ENCODE peak calls at places on chromosomes 2 and 18, in six cellular contexts. One of them, this sample, is unnamed.

GRCh38 chr18:13610517-13610916 is 115.8 kb downstream of the FAM210A start:
- DNase-seq in GM12891: no peak
- DNase-seq in HepG2: no peak
- DNase-seq in K562: no peak
- DNase-seq in SK-N-SH: no peak
- DNase-seq in H1: no peak
- DNase-seq in this sample: no peak

GRCh38 chr2:18536100-18536499 is 24.4 kb downstream of the RDH14 start:
- DNase-seq in GM12891: no peak
- DNase-seq in HepG2: no peak
- DNase-seq in K562: no peak
- DNase-seq in SK-N-SH: no peak
- DNase-seq in H1: no peak
- DNase-seq in this sample: no peak

GRCh38 chr2:179558010-179558911 is 293.6 kb upstream of the SESTD1 start:
- DNase-seq in GM12891: no peak
- DNase-seq in HepG2: peak
- DNase-seq in K562: no peak
- DNase-seq in SK-N-SH: peak
- DNase-seq in H1: no peak
- DNase-seq in this sample: no peak

GRCh38 chr2:37797081-37797480 is 125.6 kb upstream of the CDC42EP3 start:
- DNase-seq in GM12891: no peak
- DNase-seq in HepG2: no peak
- DNase-seq in K562: no peak
- DNase-seq in SK-N-SH: no peak
- DNase-seq in H1: no peak
- DNase-seq in this sample: no peak

GRCh38 chr2:165544897-165545296 is 75.4 kb downstream of the CSRNP3 start:
- DNase-seq in GM12891: no peak
- DNase-seq in HepG2: no peak
- DNase-seq in K562: no peak
- DNase-seq in SK-N-SH: no peak
- DNase-seq in H1: no peak
- DNase-seq in this sample: no peak

GRCh38 chr2:166419616-166419934 is 43.8 kb upstream of the SCN9A start:
- DNase-seq in GM12891: no peak
- DNase-seq in HepG2: peak
- DNase-seq in K562: no peak
- DNase-seq in SK-N-SH: no peak
- DNase-seq in H1: no peak
- DNase-seq in this sample: no peak

GRCh38 chr2:172455121-172455515 is 27.7 kb downstream of the ITGA6 start:
- DNase-seq in GM12891: no peak
- DNase-seq in HepG2: no peak
- DNase-seq in K562: no peak
- DNase-seq in SK-N-SH: no peak
- DNase-seq in H1: no peak
- DNase-seq in this sample: no peak

GRCh38 chr18:70216788-70217187 is 11.3 kb upstream of the RTTN start:
- DNase-seq in GM12891: no peak
- DNase-seq in HepG2: no peak
- DNase-seq in K562: no peak
- DNase-seq in SK-N-SH: no peak
- DNase-seq in H1: no peak
- DNase-seq in this sample: no peak

GRCh38 chr2:19607931-19608762 is 249.7 kb upstream of the OSR1 start:
- DNase-seq in GM12891: no peak
- DNase-seq in HepG2: no peak
- DNase-seq in K562: no peak
- DNase-seq in SK-N-SH: no peak
- DNase-seq in H1: no peak
- DNase-seq in this sample: no peak

GRCh38 chr2:2270808-2271415 is 60.2 kb downstream of the MYT1L start:
- DNase-seq in GM12891: no peak
- DNase-seq in HepG2: no peak
- DNase-seq in K562: no peak
- DNase-seq in SK-N-SH: no peak
- DNase-seq in H1: no peak
- DNase-seq in this sample: no peak

GRCh38 chr2:23349508-23349907 is 35.5 kb upstream of the KLHL29 start:
- DNase-seq in GM12891: no peak
- DNase-seq in HepG2: no peak
- DNase-seq in K562: no peak
- DNase-seq in SK-N-SH: no peak
- DNase-seq in H1: no peak
- DNase-seq in this sample: no peak

GRCh38 chr18:59484796-59485328 is 125.8 kb upstream of the LMAN1 start:
- DNase-seq in GM12891: no peak
- DNase-seq in HepG2: no peak
- DNase-seq in K562: no peak
- DNase-seq in SK-N-SH: peak
- DNase-seq in H1: no peak
- DNase-seq in this sample: no peak

GRCh38 chr2:8265827-8266226 is 416.0 kb upstream of the ID2 start:
- DNase-seq in GM12891: no peak
- DNase-seq in HepG2: no peak
- DNase-seq in K562: no peak
- DNase-seq in SK-N-SH: no peak
- DNase-seq in H1: no peak
- DNase-seq in this sample: no peak

GRCh38 chr2:144362401-144362800 is 157.5 kb downstream of the ZEB2 start:
- DNase-seq in GM12891: no peak
- DNase-seq in HepG2: no peak
- DNase-seq in K562: no peak
- DNase-seq in SK-N-SH: no peak
- DNase-seq in H1: no peak
- DNase-seq in this sample: no peak

GRCh38 chr18:12369211-12369610 is 7.8 kb downstream of the AFG3L2 start:
- DNase-seq in GM12891: no peak
- DNase-seq in HepG2: no peak
- DNase-seq in K562: no peak
- DNase-seq in SK-N-SH: no peak
- DNase-seq in H1: no peak
- DNase-seq in this sample: no peak

GRCh38 chr2:179657068-179657467 is 204.3 kb downstream of the ZNF385B start:
- DNase-seq in GM12891: no peak
- DNase-seq in HepG2: peak
- DNase-seq in K562: no peak
- DNase-seq in SK-N-SH: no peak
- DNase-seq in H1: no peak
- DNase-seq in this sample: no peak

GRCh38 chr2:63047534-63048281 is 2.9 kb upstream of the OTX1 start:
- DNase-seq in GM12891: no peak
- DNase-seq in HepG2: no peak
- DNase-seq in K562: no peak
- DNase-seq in SK-N-SH: peak
- DNase-seq in H1: no peak
- DNase-seq in this sample: no peak

GRCh38 chr2:38509322-38509946 is 93.3 kb downstream of the HNRNPLL start:
- DNase-seq in GM12891: no peak
- DNase-seq in HepG2: no peak
- DNase-seq in K562: no peak
- DNase-seq in SK-N-SH: no peak
- DNase-seq in H1: no peak
- DNase-seq in this sample: no peak

GRCh38 chr2:154623819-154624218 is 74.7 kb upstream of the KCNJ3 start:
- DNase-seq in GM12891: no peak
- DNase-seq in HepG2: peak
- DNase-seq in K562: no peak
- DNase-seq in SK-N-SH: peak
- DNase-seq in H1: peak
- DNase-seq in this sample: no peak

GRCh38 chr18:31741096-31741735 is 19.5 kb downstream of the SLC25A52 start:
- DNase-seq in GM12891: no peak
- DNase-seq in HepG2: peak
- DNase-seq in K562: peak
- DNase-seq in SK-N-SH: peak
- DNase-seq in H1: no peak
- DNase-seq in this sample: no peak

DNA sequence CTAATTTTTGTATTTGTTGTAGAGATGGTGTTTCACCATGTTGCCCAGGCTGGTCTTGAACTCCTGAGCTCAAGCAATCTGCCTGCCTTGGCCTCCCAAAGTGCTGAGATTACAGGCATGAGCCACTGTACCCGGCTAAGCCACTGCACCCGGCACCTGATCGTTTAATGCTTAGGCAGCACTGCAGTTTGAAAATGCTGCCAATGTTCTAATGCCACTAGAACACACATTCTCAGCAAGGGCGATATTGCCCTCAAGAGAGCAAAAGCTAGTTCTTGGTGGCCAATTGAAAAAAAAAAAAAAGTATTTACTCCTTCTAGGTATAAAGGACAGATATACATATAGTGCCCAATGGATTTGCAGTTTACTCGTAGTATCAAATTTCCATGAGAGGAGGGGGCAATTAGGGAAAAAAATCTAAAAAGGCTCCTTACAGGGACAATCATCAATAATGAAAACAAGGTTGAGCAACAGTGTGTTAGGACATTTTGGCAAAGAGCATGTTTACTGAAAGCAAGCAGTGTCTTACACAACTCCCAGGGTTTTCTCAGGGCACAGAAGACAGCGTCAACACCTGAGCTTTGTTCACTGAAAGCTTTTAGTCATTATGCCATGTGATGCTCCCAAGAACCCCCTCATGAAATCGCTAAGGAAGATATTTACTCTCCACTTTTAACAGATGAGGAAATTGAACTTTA is 199.9 kb upstream of the PKDCC start:
- DNase-seq in GM12891: no peak
- DNase-seq in HepG2: peak
- DNase-seq in K562: no peak
- DNase-seq in SK-N-SH: no peak
- DNase-seq in H1: no peak
- DNase-seq in this sample: no peak
- TF ChIP-seq TAF1 in GM12891: no peak
- TF ChIP-seq TAF1 in HepG2: no peak
- TF ChIP-seq TAF1 in K562: no peak
- TF ChIP-seq TAF1 in SK-N-SH: no peak
- TF ChIP-seq TAF1 in H1: no peak
- TF ChIP-seq TAF1 in this sample: no peak

GRCh38 chr2:197480165-197481036 is 19.2 kb downstream of the HSPD1 start:
- DNase-seq in GM12891: no peak
- DNase-seq in HepG2: no peak
- DNase-seq in K562: no peak
- DNase-seq in SK-N-SH: no peak
- DNase-seq in H1: no peak
- DNase-seq in this sample: no peak

GRCh38 chr2:197477764-197478163 is 21.9 kb downstream of the HSPD1 start:
- DNase-seq in GM12891: no peak
- DNase-seq in HepG2: no peak
- DNase-seq in K562: no peak
- DNase-seq in SK-N-SH: no peak
- DNase-seq in H1: no peak
- DNase-seq in this sample: no peak
- TF ChIP-seq TAF1 in GM12891: no peak
- TF ChIP-seq TAF1 in HepG2: no peak
- TF ChIP-seq TAF1 in K562: no peak
- TF ChIP-seq TAF1 in SK-N-SH: no peak
- TF ChIP-seq TAF1 in H1: no peak
- TF ChIP-seq TAF1 in this sample: no peak

DNA sequence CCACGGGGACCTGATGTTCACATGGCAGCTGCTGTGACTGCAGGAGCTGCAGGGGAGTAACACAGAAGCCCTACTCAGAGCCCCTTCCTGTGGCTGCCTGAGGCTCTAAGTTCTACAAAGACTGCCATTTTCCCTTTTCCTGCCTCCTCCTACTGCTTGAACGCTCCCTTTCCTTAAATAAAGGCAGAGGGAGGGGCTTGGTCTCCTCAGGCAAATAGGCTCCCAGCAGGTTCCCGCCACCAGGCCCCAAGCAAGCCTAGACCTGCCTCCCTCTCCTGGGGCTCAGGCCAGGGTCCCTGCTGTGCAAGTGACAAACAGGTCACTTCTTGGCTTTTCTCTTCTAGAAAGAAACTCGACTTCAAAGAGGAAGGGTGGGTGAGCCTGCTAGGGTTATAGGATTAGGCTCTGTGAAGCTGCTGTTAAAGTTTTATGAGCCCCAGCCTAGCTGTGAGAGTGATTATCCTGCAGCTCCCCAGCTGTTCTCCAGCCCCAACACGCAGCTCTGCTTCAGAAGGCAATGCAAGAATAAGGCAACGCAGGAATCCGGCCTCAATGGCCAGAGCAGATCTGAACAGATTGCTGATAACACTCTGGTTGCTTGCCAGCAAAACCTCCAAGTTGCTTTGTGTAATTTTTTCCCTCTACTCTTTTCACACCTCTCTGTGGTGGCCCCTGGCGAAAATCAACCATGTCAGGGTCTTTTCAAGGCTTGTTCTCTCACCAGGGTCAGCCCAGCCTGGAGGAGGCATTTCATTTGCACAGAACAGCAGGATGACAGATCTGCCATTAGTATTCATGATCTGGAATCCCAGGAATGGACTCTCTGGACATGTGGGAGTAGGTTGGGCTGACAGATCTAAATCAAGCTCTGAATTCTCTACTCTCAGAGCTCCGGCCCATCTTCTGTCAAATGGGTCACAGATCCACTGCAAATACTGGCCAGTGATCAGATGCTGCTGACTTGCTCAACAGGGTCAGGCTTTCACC is 71.3 kb downstream of the MRO start:
- DNase-seq in GM12891: no peak
- DNase-seq in HepG2: no peak
- DNase-seq in K562: no peak
- DNase-seq in SK-N-SH: no peak
- DNase-seq in H1: peak
- DNase-seq in this sample: no peak
- TF ChIP-seq TAF1 in GM12891: no peak
- TF ChIP-seq TAF1 in HepG2: no peak
- TF ChIP-seq TAF1 in K562: no peak
- TF ChIP-seq TAF1 in SK-N-SH: no peak
- TF ChIP-seq TAF1 in H1: no peak
- TF ChIP-seq TAF1 in this sample: no peak

GRCh38 chr2:219229375-219230200 is at the start of the genes ANKZF1 and ATG9A:
- DNase-seq in GM12891: peak
- DNase-seq in HepG2: peak
- DNase-seq in K562: peak
- DNase-seq in SK-N-SH: peak
- DNase-seq in H1: peak
- DNase-seq in this sample: peak
- TF ChIP-seq TAF1 in GM12891: peak
- TF ChIP-seq TAF1 in HepG2: peak
- TF ChIP-seq TAF1 in K562: peak
- TF ChIP-seq TAF1 in SK-N-SH: peak
- TF ChIP-seq TAF1 in H1: peak
- TF ChIP-seq TAF1 in this sample: peak

GRCh38 chr2:73112913-73113633 is at the start of gene RAB11FIP5:
- DNase-seq in GM12891: peak
- DNase-seq in HepG2: peak
- DNase-seq in K562: peak
- DNase-seq in SK-N-SH: peak
- DNase-seq in H1: no peak
- DNase-seq in this sample: peak
- TF ChIP-seq TAF1 in GM12891: no peak
- TF ChIP-seq TAF1 in HepG2: peak
- TF ChIP-seq TAF1 in K562: no peak
- TF ChIP-seq TAF1 in SK-N-SH: peak
- TF ChIP-seq TAF1 in H1: peak
- TF ChIP-seq TAF1 in this sample: no peak

GRCh38 chr18:43001821-43002220 is 113.7 kb downstream of the RIT2 start:
- DNase-seq in GM12891: no peak
- DNase-seq in HepG2: no peak
- DNase-seq in K562: no peak
- DNase-seq in SK-N-SH: no peak
- DNase-seq in H1: no peak
- DNase-seq in this sample: no peak
- TF ChIP-seq TAF1 in GM12891: no peak
- TF ChIP-seq TAF1 in HepG2: no peak
- TF ChIP-seq TAF1 in K562: no peak
- TF ChIP-seq TAF1 in SK-N-SH: no peak
- TF ChIP-seq TAF1 in H1: no peak
- TF ChIP-seq TAF1 in this sample: no peak